ENCODE peak calls at places on chromosome 15, in nine cellular contexts. Y is choroid plexus epithelial cell; Q is MG63; J is psoas muscle; R is CD8-positive, alpha-beta memory T cell; U is HAP-1; D is foreskin fibroblast; C is heart left ventricle; I is retinal pigment epithelial cell. K is an unnamed sample.

GRCh38 chr15:69809421-69809820 is 288.3 kb downstream of the TLE3 start:
- DNase-seq in Y (no peak), Q (no peak), J (no peak), R (no peak), U (no peak), D (no peak), C (no peak), I (no peak), K (no peak)

GRCh38 chr15:78979456-78980320 is 34.8 kb upstream of the CTSH start:
- DNase-seq in Y (peak; percentile 90), Q (peak; percentile 63), J (no peak), R (no peak), U (peak; percentile 88), D (peak; percentile 82), C (peak; percentile 61), I (peak; percentile 35), K (peak; percentile 74)

GRCh38 chr15:89784686-89784960 is 8.5 kb downstream of the MESP2 start:
- DNase-seq in Y (no peak), Q (no peak), J (no peak), R (no peak), U (no peak), D (no peak), C (no peak), I (no peak), K (no peak)

GRCh38 chr15:95845862-95846515 is 484.5 kb upstream of the NR2F2 start:
- DNase-seq in Y (peak; percentile 92), Q (no peak), J (no peak), R (no peak), U (no peak), D (peak; percentile 43), C (peak; percentile 73), I (no peak), K (no peak)

GRCh38 chr15:83764201-83764839 is 110.4 kb downstream of the ADAMTSL3 start:
- DNase-seq in Y (peak; percentile 31), Q (peak; percentile 50), J (no peak), R (no peak), U (no peak), D (no peak), C (peak; percentile 42), I (no peak), K (no peak)

GRCh38 chr15:45919806-45920205 is 285.0 kb downstream of the SQOR start:
- DNase-seq in Y (peak; percentile 7), Q (peak; percentile 5), J (no peak), R (no peak), U (no peak), D (peak; percentile 65), C (no peak), I (peak; percentile 77), K (no peak)

GRCh38 chr15:65980824-65981456 is 111.6 kb downstream of the RAB11A start:
- DNase-seq in Y (peak; percentile 92), Q (peak; percentile 65), J (peak; percentile 63), R (no peak), U (peak; percentile 80), D (peak; percentile 84), C (peak; percentile 43), I (peak; percentile 34), K (peak; percentile 59)

GRCh38 chr15:70535071-70535954 is 228.0 kb downstream of the UACA start:
- DNase-seq in Y (no peak), Q (no peak), J (no peak), R (peak; percentile 76), U (no peak), D (no peak), C (no peak), I (no peak), K (no peak)

GRCh38 chr15:78930577-78931388 is 14.1 kb downstream of the CTSH start:
- DNase-seq in Y (peak; percentile 82), Q (peak; percentile 86), J (peak; percentile 73), R (no peak), U (no peak), D (peak; percentile 88), C (no peak), I (peak; percentile 91), K (no peak)

GRCh38 chr15:55348281-55348778 is 29.3 kb downstream of the PIGB start:
- DNase-seq in Y (no peak), Q (no peak), J (no peak), R (no peak), U (no peak), D (no peak), C (no peak), I (no peak), K (no peak)

GRCh38 chr15:99106417-99107220 is 1.7 kb downstream of the SYNM start:
- DNase-seq in Y (peak; percentile 76), Q (no peak), J (peak; percentile 70), R (peak; percentile 71), U (no peak), D (peak; percentile 43), C (peak; percentile 84), I (no peak), K (no peak)

GRCh38 chr15:90882781-90883525 is 1.4 kb upstream of the FES start:
- DNase-seq in Y (no peak), Q (no peak), J (peak; percentile 41), R (no peak), U (no peak), D (no peak), C (no peak), I (no peak), K (peak; percentile 59)

GRCh38 chr15:51365417-51365816 is 24.0 kb downstream of the GLDN start:
- DNase-seq in Y (no peak), Q (no peak), J (no peak), R (no peak), U (no peak), D (no peak), C (no peak), I (no peak), K (no peak)

GRCh38 chr15:100175406-100176114 is 166.2 kb downstream of the ADAMTS17 start:
- DNase-seq in Y (no peak), Q (no peak), J (no peak), R (no peak), U (no peak), D (no peak), C (no peak), I (no peak), K (no peak)

GRCh38 chr15:66940368-66940767 is 125.0 kb upstream of the SMAD3 start:
- DNase-seq in Y (peak; percentile 39), Q (no peak), J (no peak), R (no peak), U (no peak), D (peak; percentile 62), C (no peak), I (no peak), K (no peak)

GRCh38 chr15:89068325-89068784 is 19.9 kb upstream of the ABHD2 start:
- DNase-seq in Y (peak; percentile 98), Q (peak; percentile 93), J (no peak), R (no peak), U (no peak), D (peak; percentile 92), C (peak; percentile 58), I (no peak), K (no peak)

GRCh38 chr15:77818484-77819270 is 186.0 kb upstream of the LINGO1 start:
- DNase-seq in Y (no peak), Q (no peak), J (no peak), R (no peak), U (peak; percentile 29), D (no peak), C (no peak), I (no peak), K (no peak)

DNA sequence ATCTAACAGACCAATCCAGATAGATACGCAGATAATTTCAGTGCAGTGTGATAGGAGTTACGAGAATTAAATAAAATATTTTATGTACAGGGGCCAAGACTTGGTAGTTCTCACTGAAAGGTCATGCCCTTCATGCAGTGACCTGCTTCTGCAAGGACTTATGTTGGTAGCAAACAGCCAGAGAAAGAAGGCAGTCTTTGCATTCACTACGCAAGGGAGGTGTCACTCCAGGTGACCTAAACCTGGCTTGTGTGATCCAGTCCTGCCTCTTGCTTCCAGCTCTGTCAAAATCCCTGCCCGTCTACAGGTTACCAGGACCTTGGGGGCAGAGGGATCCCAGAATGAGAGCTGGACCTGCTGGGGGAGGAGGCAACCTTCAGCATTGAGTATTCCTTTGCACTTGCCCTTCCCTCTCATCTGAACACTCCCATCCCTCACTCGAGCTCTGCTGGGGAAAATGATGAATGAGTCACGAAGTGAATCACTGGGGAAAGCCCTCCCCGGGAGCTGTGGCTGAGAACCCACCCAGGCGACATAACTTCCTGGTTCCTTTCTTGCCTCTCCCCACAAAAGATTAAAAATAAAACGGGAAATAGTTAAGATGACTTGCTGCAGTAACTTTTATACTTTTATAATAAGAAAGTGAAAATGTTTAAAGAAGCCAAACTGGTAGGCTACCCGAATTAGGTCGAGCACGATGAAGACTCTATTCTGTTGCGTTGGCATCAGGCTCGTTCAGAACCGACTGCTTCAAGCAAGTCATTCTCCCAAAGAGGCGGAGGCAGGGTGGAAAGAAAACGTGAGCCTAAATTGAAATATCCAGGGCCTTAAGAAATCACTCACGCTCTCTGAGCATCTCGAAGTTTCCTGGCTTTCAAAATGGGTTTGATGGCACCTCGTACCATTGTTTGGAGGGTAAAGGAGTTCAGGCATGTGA is 216.1 kb downstream of the SLCO3A1 start:
- DNase-seq in Y (peak; percentile 31), Q (peak; percentile 80), J (no peak), R (no peak), U (no peak), D (peak; percentile 55), C (peak; percentile 66), I (peak; percentile 56), K (no peak)
- H3K4me3 ChIP-seq in Y (no peak overlapping the region), Q (peak overlapping the region; percentile 16), J (peak overlapping the region; percentile 14), R (no peak overlapping the region), U (no peak overlapping the region), D (no peak overlapping the region), C (peak overlapping the region; percentile 36), I (no peak overlapping the region), K (no peak overlapping the region)

GRCh38 chr15:56969265-56969895 is 50.9 kb downstream of the TCF12 start:
- DNase-seq in Y (no peak), Q (no peak), J (no peak), R (no peak), U (no peak), D (no peak), C (no peak), I (no peak), K (no peak)
- H3K4me3 ChIP-seq in Y (no peak overlapping the region), Q (no peak overlapping the region), J (no peak overlapping the region), R (no peak overlapping the region), U (no peak overlapping the region), D (no peak overlapping the region), C (no peak overlapping the region), I (no peak overlapping the region), K (no peak overlapping the region)

GRCh38 chr15:93141373-93141790 is 52.4 kb upstream of the RGMA start:
- DNase-seq in Y (no peak), Q (no peak), J (no peak), R (peak; percentile 70), U (no peak), D (no peak), C (no peak), I (no peak), K (no peak)
- H3K4me3 ChIP-seq in Y (no peak overlapping the region), Q (no peak overlapping the region), J (no peak overlapping the region), R (peak overlapping the region; percentile 4), U (no peak overlapping the region), D (no peak overlapping the region), C (no peak overlapping the region), I (no peak overlapping the region), K (no peak overlapping the region)

DNA sequence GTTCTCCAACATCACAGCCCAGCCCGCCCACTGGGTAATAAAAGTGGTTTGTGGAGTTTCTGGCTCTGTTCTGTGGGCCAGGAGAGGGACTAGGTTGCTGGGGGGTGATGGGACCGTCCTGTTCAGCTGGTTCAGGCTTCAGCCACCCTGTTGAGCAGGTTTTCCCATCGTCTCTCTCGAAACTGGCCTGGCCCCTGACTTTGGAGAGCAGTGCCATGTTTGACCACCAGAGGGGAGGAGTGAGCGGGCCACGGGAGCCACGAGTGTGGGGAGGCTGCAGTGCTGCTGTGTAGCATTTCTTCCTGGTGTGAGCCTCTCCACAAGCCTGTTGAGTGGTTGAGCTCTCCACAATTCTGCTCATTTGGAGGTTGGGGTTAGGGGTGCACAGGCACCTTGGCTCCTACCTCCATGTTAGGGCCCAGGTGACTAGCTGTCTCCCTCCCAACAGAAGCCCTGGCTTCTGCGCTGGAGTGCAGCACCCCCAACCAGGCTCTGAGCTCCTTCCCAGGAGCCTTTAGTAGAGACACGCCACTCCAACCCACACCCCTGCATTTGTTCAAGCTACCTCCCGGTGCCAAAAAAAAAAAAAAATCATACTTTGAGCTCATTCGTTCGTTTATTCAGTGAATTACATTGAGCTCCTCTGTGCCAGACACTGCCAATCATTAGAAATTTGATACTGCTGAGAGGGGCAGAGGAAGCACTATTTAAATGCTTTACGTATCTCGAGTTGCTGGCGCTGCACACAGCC is 13.9 kb downstream of the SPINT1 start:
- DNase-seq in Y (peak; percentile 75), Q (peak; percentile 57), J (peak; percentile 81), R (peak; percentile 83), U (peak; percentile 44), D (peak; percentile 81), C (peak; percentile 71), I (no peak), K (peak; percentile 75)
- H3K4me3 ChIP-seq in Y (no peak overlapping the region), Q (no peak overlapping the region), J (no peak overlapping the region), R (no peak overlapping the region), U (no peak overlapping the region), D (no peak overlapping the region), C (no peak overlapping the region), I (no peak overlapping the region), K (no peak overlapping the region)

K was measured in right lobe of liver.